ENCODE peak calls at places on chromosomes 5 and 9, in ten cellular contexts. Y is kidney, A is psoas muscle, T is lung, C is body of pancreas, V is neural progenitor cell, Z is PC-9, H is fibroblast of lung, E is NT2/D1, D is mucosa of descending colon. U is an unnamed sample. For H3K4me1, the result is how much of the 10 kb centered on the place peaks cover.

GRCh38 chr5:174520420-174521396 is 203.7 kb upstream of the MSX2 start:
- DNase-seq in Y (no peak), A (no peak), T (no peak), C (peak), V (peak), Z (peak), H (peak), E (peak), D (no peak), U (no peak)

GRCh38 chr5:111742595-111742994 is 14.4 kb downstream of the NREP start:
- DNase-seq in Y (no peak), A (no peak), T (no peak), C (peak), V (no peak), Z (no peak), H (peak), E (no peak), D (no peak), U (no peak)

GRCh38 chr9:105127863-105128220 is 116.6 kb upstream of the SLC44A1 start:
- DNase-seq in Y (no peak), A (no peak), T (no peak), C (no peak), V (no peak), Z (peak), H (peak), E (no peak), D (no peak), U (no peak)

GRCh38 chr9:133054966-133055365 is 6.8 kb upstream of the CEL start:
- DNase-seq in Y (peak), A (peak), T (no peak), C (peak), V (no peak), Z (no peak), H (peak), E (no peak), D (no peak), U (peak)

GRCh38 chr5:1517838-1518237 is 5.9 kb downstream of the LPCAT1 start:
- DNase-seq in Y (peak), A (peak), T (peak), C (peak), V (no peak), Z (no peak), H (no peak), E (no peak), D (peak), U (peak)

GRCh38 chr5:58021476-58021875 is 438.4 kb downstream of the PLK2 start:
- DNase-seq in Y (no peak), A (no peak), T (no peak), C (no peak), V (no peak), Z (no peak), H (no peak), E (no peak), D (no peak), U (no peak)

GRCh38 chr5:142507528-142507927 is 178.4 kb downstream of the FGF1 start:
- DNase-seq in Y (no peak), A (no peak), T (no peak), C (no peak), V (no peak), Z (peak), H (no peak), E (no peak), D (no peak), U (no peak)

GRCh38 chr5:116810937-116811336 is 236.3 kb upstream of the SEMA6A start:
- DNase-seq in Y (no peak), A (no peak), T (no peak), C (no peak), V (peak), Z (no peak), H (no peak), E (no peak), D (no peak), U (no peak)

GRCh38 chr5:56415356-56415765 is 182.2 kb upstream of the ANKRD55 start:
- DNase-seq in Y (no peak), A (peak), T (peak), C (no peak), V (no peak), Z (peak), H (peak), E (no peak), D (peak), U (no peak)

GRCh38 chr9:77833686-77834429 is 185.7 kb upstream of the GNA14 start:
- DNase-seq in Y (no peak), A (no peak), T (no peak), C (no peak), V (no peak), Z (no peak), H (peak), E (no peak), D (no peak), U (no peak)

GRCh38 chr9:131393622-131394463 is at the start of gene PRRC2B:
- DNase-seq in Y (peak), A (peak), T (peak), C (peak), V (peak), Z (peak), H (peak), E (peak), D (peak), U (peak)

GRCh38 chr9:85511746-85512145 is 230.0 kb downstream of the AGTPBP1 start:
- DNase-seq in Y (no peak), A (no peak), T (no peak), C (no peak), V (no peak), Z (no peak), H (no peak), E (peak), D (no peak), U (no peak)

GRCh38 chr9:81833563-81834345 is 94.5 kb upstream of the SPATA31D4 start:
- DNase-seq in Y (no peak), A (no peak), T (no peak), C (no peak), V (no peak), Z (no peak), H (no peak), E (no peak), D (no peak), U (no peak)

GRCh38 chr9:73179594-73179993 is 27.9 kb downstream of the ANXA1 start:
- DNase-seq in Y (no peak), A (no peak), T (no peak), C (no peak), V (peak), Z (peak), H (peak), E (no peak), D (no peak), U (no peak)

GRCh38 chr5:59104400-59105117 is 521.7 kb downstream of the RAB3C start:
- DNase-seq in Y (no peak), A (no peak), T (no peak), C (no peak), V (no peak), Z (no peak), H (no peak), E (no peak), D (no peak), U (no peak)

GRCh38 chr9:116700882-116701836 is 14.1 kb downstream of the TRIM32 start:
- DNase-seq in Y (no peak), A (peak), T (no peak), C (no peak), V (no peak), Z (no peak), H (no peak), E (no peak), D (no peak), U (no peak)

GRCh38 chr9:17491780-17492179 is 87.1 kb upstream of the SH3GL2 start:
- DNase-seq in Y (no peak), A (no peak), T (no peak), C (no peak), V (no peak), Z (no peak), H (no peak), E (no peak), D (no peak), U (no peak)

GRCh38 chr5:177435847-177436536 is 9.5 kb downstream of the GRK6 start:
- DNase-seq in Y (no peak), A (no peak), T (no peak), C (no peak), V (no peak), Z (no peak), H (no peak), E (no peak), D (no peak), U (peak)

GRCh38 chr9:8718121-8718725 is 918.6 kb upstream of the DMAC1 start:
- DNase-seq in Y (no peak), A (no peak), T (no peak), C (no peak), V (peak), Z (no peak), H (peak), E (no peak), D (no peak), U (no peak)

GRCh38 chr9:122619996-122620395 is 5.5 kb downstream of the OR1Q1 start:
- DNase-seq in Y (no peak), A (no peak), T (no peak), C (no peak), V (no peak), Z (no peak), H (no peak), E (no peak), D (no peak), U (no peak)

GRCh38 chr9:102855646-102856045 is 139.5 kb upstream of the CYLC2 start:
- DNase-seq in Y (no peak), A (no peak), T (no peak), C (no peak), V (no peak), Z (no peak), H (peak), E (no peak), D (no peak), U (no peak)

GRCh38 chr9:3848445-3849114 is 322.8 kb upstream of the RFX3 start:
- DNase-seq in Y (no peak), A (no peak), T (no peak), C (no peak), V (peak), Z (peak), H (no peak), E (peak), D (no peak), U (no peak)

GRCh38 chr9:70569070-70569772 is 154.8 kb upstream of the KLF9 start:
- DNase-seq in Y (no peak), A (no peak), T (no peak), C (no peak), V (no peak), Z (no peak), H (no peak), E (no peak), D (no peak), U (no peak)

GRCh38 chr9:137422668-137423000 is 328 bp downstream of the EXD3 start:
- DNase-seq in Y (peak), A (no peak), T (no peak), C (peak), V (peak), Z (peak), H (peak), E (no peak), D (peak), U (peak)

GRCh38 chr5:43840424-43841232 is 237.6 kb downstream of the NNT start:
- DNase-seq in Y (peak), A (no peak), T (no peak), C (no peak), V (no peak), Z (no peak), H (no peak), E (no peak), D (no peak), U (no peak)

GRCh38 chr5:163696270-163696887 is 191.0 kb downstream of the MAT2B start:
- DNase-seq in Y (no peak), A (no peak), T (no peak), C (peak), V (peak), Z (peak), H (peak), E (peak), D (peak), U (no peak)

GRCh38 chr5:127875235-127876021 is 172.2 kb downstream of the CCDC192 start:
- DNase-seq in Y (peak), A (peak), T (no peak), C (peak), V (peak), Z (peak), H (peak), E (peak), D (peak), U (no peak)

GRCh38 chr9:34200092-34200491 is 21.2 kb downstream of the UBAP1 start:
- DNase-seq in Y (no peak), A (no peak), T (no peak), C (no peak), V (no peak), Z (no peak), H (no peak), E (no peak), D (no peak), U (no peak)
- H3K4me1 ChIP-seq in Y (under half), A (under half), T (under half), C (under half), V (under half), Z (under half), H (under half), E (under half), D (under half), U (under half)

GRCh38 chr9:1871486-1872181 is 143.5 kb upstream of the SMARCA2 start:
- DNase-seq in Y (no peak), A (no peak), T (no peak), C (no peak), V (peak), Z (no peak), H (no peak), E (no peak), D (no peak), U (no peak)
- H3K4me1 ChIP-seq in Y (under half), A (under half), T (under half), C (under half), V (under half), Z (under half), H (under half), E (under half), D (under half), U (under half)

GRCh38 chr9:90826326-90827020 is 24.9 kb downstream of the SYK start:
- DNase-seq in Y (no peak), A (no peak), T (no peak), C (no peak), V (no peak), Z (no peak), H (no peak), E (no peak), D (no peak), U (no peak)
- H3K4me1 ChIP-seq in Y (under half), A (under half), T (under half), C (under half), V (under half), Z (under half), H (under half), E (under half), D (under half), U (under half)

DNA sequence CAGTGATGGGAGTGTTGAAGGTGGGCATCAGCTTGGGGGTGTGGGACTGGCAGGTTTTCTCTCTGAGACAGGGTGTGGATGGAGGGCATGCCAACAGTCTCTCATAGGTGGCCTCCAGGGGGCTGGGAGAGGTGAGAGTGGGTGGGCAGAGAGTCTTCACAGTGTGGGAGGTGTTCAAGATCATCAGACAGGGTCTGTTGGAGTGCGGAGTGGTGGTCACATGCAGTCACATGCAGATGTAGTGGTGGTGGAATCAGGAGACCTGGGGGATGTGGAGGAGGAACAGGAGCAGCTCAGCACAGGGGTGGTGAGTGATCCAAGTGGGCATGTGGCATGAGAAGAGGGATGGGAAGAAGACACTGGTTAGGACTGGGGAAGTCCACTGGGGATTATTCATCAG is 5.8 kb downstream of the GM2A start:
- DNase-seq in Y (no peak), A (no peak), T (no peak), C (no peak), V (no peak), Z (no peak), H (no peak), E (no peak), D (no peak), U (no peak)
- H3K4me1 ChIP-seq in Y (under half), A (under half), T (under half), C (under half), V (under half), Z (under half), H (under half), E (under half), D (under half), U (under half)

GRCh38 chr5:173027905-173028304 is 28.2 kb upstream of the CREBRF start:
- DNase-seq in Y (no peak), A (no peak), T (no peak), C (no peak), V (no peak), Z (no peak), H (no peak), E (no peak), D (no peak), U (no peak)

GRCh38 chr5:173032730-173033129 is 23.4 kb upstream of the CREBRF start:
- DNase-seq in Y (no peak), A (no peak), T (no peak), C (no peak), V (no peak), Z (no peak), H (no peak), E (no peak), D (no peak), U (no peak)

GRCh38 chr5:173028811-173029327 is 27.3 kb upstream of the CREBRF start:
- DNase-seq in Y (no peak), A (no peak), T (no peak), C (no peak), V (no peak), Z (no peak), H (peak), E (no peak), D (no peak), U (no peak)

GRCh38 chr5:173025651-173026050 is 30.5 kb upstream of the CREBRF start:
- DNase-seq in Y (no peak), A (no peak), T (no peak), C (no peak), V (no peak), Z (no peak), H (peak), E (no peak), D (no peak), U (no peak)

DNA sequence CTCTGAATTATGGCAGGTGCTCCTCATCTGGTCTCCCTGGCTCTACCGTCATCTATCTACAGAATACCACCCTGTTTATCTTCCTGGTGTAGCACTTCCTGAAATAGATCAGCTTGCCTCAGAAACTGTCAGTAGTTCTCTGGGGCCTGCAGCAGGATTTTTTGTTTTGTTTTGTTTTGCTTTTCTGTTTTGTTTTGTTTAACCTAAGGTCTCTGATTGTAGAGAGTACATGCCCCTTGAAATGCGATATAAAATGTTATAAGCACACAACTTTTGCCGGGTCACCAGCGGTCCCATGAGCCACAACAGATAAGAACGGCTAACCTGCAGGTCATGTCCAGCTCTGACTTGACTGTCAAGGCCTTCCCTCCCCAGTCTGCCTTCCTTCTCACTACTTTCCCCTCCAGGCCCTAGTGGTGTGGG is 26.6 kb upstream of the CREBRF start:
- DNase-seq in Y (no peak), A (no peak), T (no peak), C (no peak), V (no peak), Z (no peak), H (no peak), E (no peak), D (no peak), U (no peak)
- H3K4me1 ChIP-seq in Y (under half), A (under half), T (under half), C (under half), V (under half), Z (under half), H (under half), E (under half), D (under half), U (under half)